ENCODE peak calls at places on chromosomes 13 and 19, in ten cellular contexts. G, V, U, Q, P, F, C, D, J and Y are unnamed samples.

GRCh38 chr19:40560092-40560507 is 16.6 kb upstream of the SHKBP1 start:
- DNase-seq in G (no peak), V (no peak), U (no peak), Q (no peak), P (no peak), F (no peak), C (no peak), D (no peak), J (no peak), Y (no peak)

GRCh38 chr13:30792257-30793000 is 57.1 kb downstream of the ALOX5AP start:
- DNase-seq in G (peak; percentile 89), V (peak; percentile 89), U (peak; percentile 86), Q (peak; percentile 89), P (peak; percentile 25), F (no peak), C (peak; percentile 50), D (peak; percentile 55), J (peak; percentile 94), Y (peak; percentile 89)

GRCh38 chr13:110250258-110250891 is 56.6 kb downstream of the COL4A1 start:
- DNase-seq in G (peak; percentile 84), V (no peak), U (peak; percentile 69), Q (peak; percentile 61), P (peak; percentile 48), F (no peak), C (no peak), D (peak; percentile 61), J (peak; percentile 77), Y (peak; percentile 90)

GRCh38 chr19:41912899-41913475 is 15.3 kb downstream of the ERFL start:
- DNase-seq in G (no peak), V (no peak), U (no peak), Q (no peak), P (no peak), F (no peak), C (no peak), D (no peak), J (no peak), Y (no peak)

GRCh38 chr19:57829316-57829715 is 783 bp upstream of the ZNF587B start:
- DNase-seq in G (no peak), V (no peak), U (no peak), Q (no peak), P (no peak), F (no peak), C (no peak), D (no peak), J (peak; percentile 40), Y (no peak)

GRCh38 chr19:37982655-37983054 is 75.6 kb downstream of the SIPA1L3 start:
- DNase-seq in G (no peak), V (no peak), U (no peak), Q (no peak), P (no peak), F (no peak), C (no peak), D (no peak), J (no peak), Y (no peak)

GRCh38 chr13:43804461-43805070 is 17.8 kb upstream of the ENOX1 start:
- DNase-seq in G (no peak), V (no peak), U (no peak), Q (no peak), P (no peak), F (no peak), C (no peak), D (no peak), J (peak; percentile 78), Y (no peak)

GRCh38 chr13:105627270-105627669 is 908.2 kb downstream of the EFNB2 start:
- DNase-seq in G (no peak), V (peak; percentile 66), U (no peak), Q (no peak), P (no peak), F (no peak), C (no peak), D (no peak), J (no peak), Y (no peak)

GRCh38 chr19:58519087-58519354 is 589 bp downstream of the ZBTB45 start:
- DNase-seq in G (peak; percentile 84), V (peak; percentile 63), U (peak; percentile 76), Q (peak; percentile 78), P (peak; percentile 20), F (no peak), C (peak; percentile 70), D (peak; percentile 39), J (peak; percentile 74), Y (peak; percentile 80)

GRCh38 chr13:112562786-112563383 is 25.1 kb downstream of the TUBGCP3 start:
- DNase-seq in G (no peak), V (no peak), U (no peak), Q (no peak), P (no peak), F (no peak), C (no peak), D (no peak), J (no peak), Y (no peak)

GRCh38 chr19:2421581-2422306 is 5.6 kb downstream of the TIMM13 start:
- DNase-seq in G (no peak), V (no peak), U (no peak), Q (no peak), P (no peak), F (no peak), C (no peak), D (no peak), J (no peak), Y (no peak)
- H3K4me1 ChIP-seq in G (peaks cover 24% of the 10 kb centered on the region), V (peaks cover 15% of the 10 kb centered on the region), U (peaks cover 21% of the 10 kb centered on the region), Q (peaks cover 39% of the 10 kb centered on the region), P (peaks cover 14% of the 10 kb centered on the region), F (peaks cover 29% of the 10 kb centered on the region), C (peaks cover 15% of the 10 kb centered on the region), D (peaks cover 11% of the 10 kb centered on the region), J (peaks cover 11% of the 10 kb centered on the region), Y (peaks cover 23% of the 10 kb centered on the region)

GRCh38 chr19:52187407-52187806 is 2.4 kb upstream of the PPP2R1A start:
- DNase-seq in G (no peak), V (no peak), U (no peak), Q (no peak), P (no peak), F (no peak), C (no peak), D (no peak), J (no peak), Y (no peak)
- TF ChIP-seq POLR2A in G (no peak), V (no peak), U (no peak), Q (no peak), P (no peak), F (no peak), C (no peak), D (no peak), J (no peak), Y (no peak)

GRCh38 chr19:54159352-54160181 is at the start of gene LENG1:
- DNase-seq in G (peak; percentile 100), V (peak; percentile 100), U (peak; percentile 100), Q (peak; percentile 100), P (peak; percentile 100), F (peak; percentile 100), C (peak; percentile 100), D (peak; percentile 100), J (peak; percentile 100), Y (peak; percentile 100)

GRCh38 chr19:54160182-54160811 is 776 bp upstream of the LENG1 start:
- DNase-seq in G (peak; percentile 74), V (peak; percentile 36), U (no peak), Q (no peak), P (no peak), F (no peak), C (no peak), D (no peak), J (peak; percentile 57), Y (no peak)

GRCh38 chr19:54162884-54163283 is 3.4 kb upstream of the LENG1 start:
- DNase-seq in G (no peak), V (no peak), U (no peak), Q (no peak), P (no peak), F (no peak), C (no peak), D (no peak), J (no peak), Y (no peak)

GRCh38 chr19:54162241-54162805 is 2.8 kb upstream of the LENG1 start:
- DNase-seq in G (peak; percentile 96), V (peak; percentile 87), U (peak; percentile 93), Q (peak; percentile 94), P (peak; percentile 66), F (peak; percentile 50), C (peak; percentile 95), D (peak; percentile 73), J (peak; percentile 44), Y (peak; percentile 95)

DNA sequence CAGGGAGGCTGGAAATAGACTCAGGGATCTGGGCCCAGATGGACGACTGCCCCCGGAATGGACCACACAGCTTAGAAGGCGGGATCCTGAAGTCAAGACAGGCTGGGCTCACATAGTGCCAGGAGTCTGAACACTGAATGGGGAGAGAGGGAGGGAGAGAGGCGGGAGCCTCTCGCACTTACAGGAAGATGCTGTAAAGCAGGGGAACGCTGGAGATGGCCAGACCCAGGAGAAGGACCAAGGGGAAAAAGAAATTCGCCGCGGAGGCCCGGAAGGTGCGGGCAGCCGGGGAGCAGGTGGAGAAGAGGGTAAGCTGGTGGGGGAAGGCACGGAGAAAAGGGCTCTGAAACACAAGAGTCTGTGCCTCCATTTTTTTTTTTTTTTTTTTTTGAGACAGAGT is 1.4 kb upstream of the LENG1 start:
- DNase-seq in G (no peak), V (peak; percentile 32), U (no peak), Q (no peak), P (no peak), F (no peak), C (no peak), D (no peak), J (no peak), Y (no peak)
- H3K4me1 ChIP-seq in G (peaks cover 55% of the 10 kb centered on the region), V (peaks cover 45% of the 10 kb centered on the region), U (peaks cover 7% of the 10 kb centered on the region), Q (peaks cover 22% of the 10 kb centered on the region), P (peaks cover 23% of the 10 kb centered on the region), F (peaks cover 41% of the 10 kb centered on the region), C (peaks cover 44% of the 10 kb centered on the region), D (peaks cover 30% of the 10 kb centered on the region), J (peaks cover 11% of the 10 kb centered on the region), Y (peaks cover 61% of the 10 kb centered on the region)

GRCh38 chr19:52331757-52332156 is 4.3 kb upstream of the ZNF610 start:
- DNase-seq in G (no peak), V (no peak), U (no peak), Q (no peak), P (no peak), F (no peak), C (no peak), D (no peak), J (no peak), Y (no peak)

GRCh38 chr19:52336976-52337375 is 933 bp downstream of the ZNF610 start:
- DNase-seq in G (no peak), V (no peak), U (no peak), Q (no peak), P (no peak), F (no peak), C (no peak), D (no peak), J (peak; percentile 27), Y (no peak)

GRCh38 chr19:52335768-52336116 is 301 bp upstream of the ZNF610 start:
- DNase-seq in G (no peak), V (no peak), U (no peak), Q (no peak), P (no peak), F (no peak), C (no peak), D (no peak), J (no peak), Y (no peak)

DNA sequence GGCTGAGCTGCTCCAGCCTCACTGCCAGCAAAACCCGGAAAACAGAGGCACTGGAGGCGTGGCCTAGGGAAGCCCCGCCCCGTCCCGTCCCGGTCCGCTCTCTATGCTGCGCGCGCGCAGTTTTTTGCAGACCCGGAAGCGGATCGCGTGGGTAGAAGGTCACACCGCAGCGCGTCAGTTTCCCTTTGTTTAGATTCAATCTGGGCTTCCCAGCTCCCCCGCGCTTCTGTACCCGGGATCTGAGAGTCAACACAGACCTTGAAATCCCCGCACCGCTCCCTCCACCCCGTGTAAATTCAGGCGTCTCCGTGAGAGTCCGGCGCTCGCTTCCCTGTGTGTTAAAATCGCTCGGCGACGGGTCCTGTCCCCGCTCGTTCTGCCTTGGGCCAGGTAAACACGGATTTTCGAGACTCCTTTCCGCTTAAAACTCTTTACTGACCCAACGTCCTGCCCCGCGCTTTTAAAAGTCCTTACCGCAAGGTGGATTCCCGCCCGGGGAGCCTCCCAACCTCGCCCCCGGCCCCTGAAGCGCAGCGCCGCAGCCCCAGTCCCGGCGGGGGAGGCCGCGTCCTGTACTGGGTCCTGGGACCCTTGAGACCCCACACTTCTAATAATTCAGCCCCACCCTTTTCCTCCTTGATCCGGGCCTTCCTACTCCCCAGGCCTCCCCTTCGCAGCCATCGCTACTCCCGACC is at the start of gene ZNF610:
- DNase-seq in G (peak; percentile 94), V (peak; percentile 92), U (peak; percentile 94), Q (peak; percentile 93), P (peak; percentile 70), F (peak; percentile 28), C (peak; percentile 89), D (peak; percentile 76), J (peak; percentile 88), Y (peak; percentile 92)
- TF ChIP-seq POLR2A in G (peak; percentile 21), V (no peak), U (no peak), Q (peak; percentile 47), P (no peak), F (no peak), C (peak; percentile 65), D (peak; percentile 53), J (peak; percentile 87), Y (no peak)